ENCODE peak calls at places on chromosomes 6 and 20, in six cellular contexts. W, C, L, H, M and T are unnamed samples.

GRCh38 chr6:52595000-52595795 is 18.3 kb upstream of the TRAM2 start:
- DNase-seq in W (no peak), C (peak), L (no peak), H (no peak), M (peak), T (no peak)

GRCh38 chr6:106973841-106974336 is 640 bp downstream of the CD24 start:
- DNase-seq in W (no peak), C (peak), L (peak), H (peak), M (no peak), T (peak)

GRCh38 chr20:38875170-38875993 is 50.8 kb upstream of the FAM83D start:
- DNase-seq in W (peak), C (no peak), L (no peak), H (no peak), M (no peak), T (peak)

GRCh38 chr20:40511478-40511877 is 177.6 kb downstream of the MAFB start:
- DNase-seq in W (no peak), C (no peak), L (no peak), H (no peak), M (peak), T (no peak)

GRCh38 chr20:63103402-63104311 is 96.9 kb upstream of the BHLHE23 start:
- DNase-seq in W (no peak), C (no peak), L (no peak), H (no peak), M (no peak), T (no peak)

GRCh38 chr6:128657181-128657580 is 136.8 kb upstream of the PTPRK start:
- DNase-seq in W (no peak), C (no peak), L (no peak), H (no peak), M (peak), T (no peak)

GRCh38 chr6:106300944-106301343 is 24.6 kb downstream of the ATG5 start:
- DNase-seq in W (peak), C (peak), L (no peak), H (no peak), M (peak), T (no peak)

GRCh38 chr6:7147051-7147671 is 39.4 kb downstream of the RREB1 start:
- DNase-seq in W (no peak), C (no peak), L (no peak), H (no peak), M (peak), T (no peak)

GRCh38 chr6:81638366-81638765 is 114.1 kb downstream of the TENT5A start:
- DNase-seq in W (no peak), C (no peak), L (peak), H (no peak), M (no peak), T (peak)

GRCh38 chr6:20403766-20404640 is 2.3 kb downstream of the E2F3 start:
- DNase-seq in W (peak), C (peak), L (no peak), H (peak), M (peak), T (no peak)

GRCh38 chr6:42093582-42094329 is 43.4 kb downstream of the TAF8 start:
- DNase-seq in W (no peak), C (peak), L (no peak), H (no peak), M (no peak), T (peak)

GRCh38 chr20:43538855-43539700 is 19.7 kb upstream of the SGK2 start:
- DNase-seq in W (no peak), C (no peak), L (no peak), H (no peak), M (no peak), T (no peak)

GRCh38 chr6:140537834-140538680 is 1163.6 kb upstream of the CITED2 start:
- DNase-seq in W (peak), C (peak), L (peak), H (peak), M (peak), T (peak)

GRCh38 chr6:108797951-108798671 is 50.1 kb upstream of the ARMC2 start:
- DNase-seq in W (no peak), C (no peak), L (peak), H (no peak), M (no peak), T (peak)

GRCh38 chr20:1907586-1907985 is 12.4 kb downstream of the SIRPA start:
- DNase-seq in W (no peak), C (no peak), L (no peak), H (no peak), M (peak), T (no peak)

GRCh38 chr20:55740076-55740475 is 265.2 kb downstream of the CBLN4 start:
- DNase-seq in W (no peak), C (no peak), L (no peak), H (no peak), M (no peak), T (no peak)

GRCh38 chr6:45478235-45478634 is 100.5 kb upstream of the SUPT3H start:
- DNase-seq in W (peak), C (no peak), L (no peak), H (no peak), M (peak), T (peak)

GRCh38 chr6:153210083-153210482 is 79.0 kb upstream of the RGS17 start:
- DNase-seq in W (no peak), C (no peak), L (no peak), H (no peak), M (peak), T (no peak)

GRCh38 chr6:4208158-4208557 is 72.8 kb upstream of the ECI2 start:
- DNase-seq in W (no peak), C (no peak), L (no peak), H (no peak), M (no peak), T (no peak)

GRCh38 chr20:58349586-58349985 is 39.4 kb upstream of the VAPB start:
- DNase-seq in W (no peak), C (no peak), L (no peak), H (no peak), M (peak), T (no peak)

GRCh38 chr6:39273394-39273793 is 40.8 kb downstream of the KCNK17 start:
- DNase-seq in W (no peak), C (no peak), L (no peak), H (no peak), M (no peak), T (peak)

GRCh38 chr6:161922631-161923119 is 648.8 kb upstream of the AGPAT4 start:
- DNase-seq in W (peak), C (peak), L (peak), H (no peak), M (peak), T (peak)

GRCh38 chr20:56516631-56517030 is 7.9 kb upstream of the FAM209A start:
- DNase-seq in W (no peak), C (no peak), L (no peak), H (no peak), M (no peak), T (no peak)

GRCh38 chr6:136846046-136846445 is 23.7 kb downstream of the PEX7 start:
- DNase-seq in W (peak), C (peak), L (peak), H (peak), M (peak), T (peak)

GRCh38 chr6:129661478-129662405 is 48.2 kb downstream of the ARHGAP18 start:
- DNase-seq in W (no peak), C (no peak), L (no peak), H (no peak), M (no peak), T (no peak)

GRCh38 chr6:22132662-22133061 is 164.2 kb downstream of the PRL start:
- DNase-seq in W (no peak), C (no peak), L (no peak), H (no peak), M (no peak), T (no peak)

GRCh38 chr20:17505664-17506517 is 25.3 kb downstream of the BFSP1 start:
- DNase-seq in W (no peak), C (no peak), L (peak), H (no peak), M (peak), T (no peak)

GRCh38 chr6:138515657-138516056 is 16.4 kb upstream of the NHSL1 start:
- DNase-seq in W (no peak), C (no peak), L (no peak), H (no peak), M (no peak), T (no peak)

GRCh38 chr6:154343473-154344308 is 12.9 kb downstream of the IPCEF1 start:
- DNase-seq in W (peak), C (peak), L (peak), H (no peak), M (peak), T (peak)

GRCh38 chr6:56770011-56770520 is 127.4 kb upstream of the DST start:
- DNase-seq in W (no peak), C (no peak), L (no peak), H (no peak), M (no peak), T (no peak)
- H3K4me2 ChIP-seq in W (no peak), C (no peak), L (no peak), H (no peak), M (no peak), T (no peak)

GRCh38 chr20:35011589-35012226 is 56.0 kb downstream of the MYH7B start:
- DNase-seq in W (no peak), C (no peak), L (no peak), H (no peak), M (no peak), T (no peak)
- H3K4me2 ChIP-seq in W (no peak), C (no peak), L (no peak), H (no peak), M (no peak), T (no peak)

GRCh38 chr20:46311719-46312074 is 3.4 kb upstream of the CDH22 start:
- DNase-seq in W (no peak), C (no peak), L (no peak), H (no peak), M (no peak), T (no peak)
- H3K4me2 ChIP-seq in W (no peak), C (no peak), L (no peak), H (no peak), M (no peak), T (no peak)

DNA sequence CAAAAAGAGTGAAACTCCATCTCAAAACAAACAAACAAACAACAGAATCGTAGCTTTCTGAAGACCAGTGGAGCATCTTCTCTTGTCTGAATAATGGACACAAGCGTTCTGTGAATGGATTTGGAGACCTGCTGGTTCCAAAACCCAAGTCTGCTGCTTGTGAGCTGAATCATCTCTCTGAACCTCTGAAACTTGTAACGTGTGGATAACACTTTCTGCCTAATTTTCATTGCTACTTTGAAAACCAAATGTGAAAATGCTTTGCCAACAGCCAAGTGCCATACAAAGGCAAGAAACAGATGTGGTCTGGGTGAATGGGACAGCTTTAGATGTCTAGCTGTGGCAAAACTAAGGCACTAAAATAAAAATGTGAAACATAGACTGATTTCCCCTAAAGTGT is 44.3 kb downstream of the PHACTR1 start:
- DNase-seq in W (no peak), C (no peak), L (no peak), H (no peak), M (peak), T (no peak)
- H3K4me2 ChIP-seq in W (no peak), C (no peak), L (no peak), H (no peak), M (peak), T (no peak)